ENCODE peak calls at places on chromosomes 12 and 14, in nine cellular contexts. D, K, I, Y, Q, J, F, N and H are unnamed samples.

GRCh38 chr14:65354715-65355114 is 57.8 kb upstream of the FUT8 start:
- DNase-seq in D (no peak), K (no peak), I (no peak), Y (no peak), Q (no peak), J (no peak), F (no peak), N (no peak), H (no peak)

GRCh38 chr12:119642986-119643385 is 24.9 kb upstream of the PRKAB1 start:
- DNase-seq in D (no peak), K (no peak), I (no peak), Y (no peak), Q (no peak), J (no peak), F (no peak), N (no peak), H (no peak)

GRCh38 chr12:6612247-6612646 is 5.1 kb upstream of the CHD4 start:
- DNase-seq in D (no peak), K (no peak), I (no peak), Y (no peak), Q (no peak), J (no peak), F (no peak), N (no peak), H (no peak)

GRCh38 chr12:24948816-24949722 is at the start of gene BCAT1:
- DNase-seq in D (peak), K (no peak), I (peak), Y (no peak), Q (no peak), J (peak), F (peak), N (peak), H (peak)

GRCh38 chr14:75826599-75826998 is 155.2 kb downstream of the TGFB3 start:
- DNase-seq in D (no peak), K (peak), I (no peak), Y (no peak), Q (no peak), J (no peak), F (no peak), N (no peak), H (no peak)

GRCh38 chr14:104333903-104334811 is 195.8 kb downstream of the KIF26A start:
- DNase-seq in D (no peak), K (no peak), I (no peak), Y (no peak), Q (no peak), J (no peak), F (no peak), N (no peak), H (no peak)

GRCh38 chr14:73784065-73784987 is 67.3 kb upstream of the PTGR2 start:
- DNase-seq in D (no peak), K (no peak), I (no peak), Y (no peak), Q (no peak), J (peak), F (no peak), N (no peak), H (no peak)

GRCh38 chr12:77151030-77151429 is 85.7 kb upstream of the E2F7 start:
- DNase-seq in D (no peak), K (peak), I (peak), Y (no peak), Q (no peak), J (no peak), F (no peak), N (no peak), H (no peak)

GRCh38 chr12:122523846-122524718 is 2.7 kb downstream of the RSRC2 start:
- DNase-seq in D (no peak), K (no peak), I (no peak), Y (no peak), Q (no peak), J (no peak), F (no peak), N (no peak), H (no peak)

GRCh38 chr14:63910593-63911363 is 58.0 kb downstream of the SYNE2 start:
- DNase-seq in D (no peak), K (no peak), I (no peak), Y (no peak), Q (no peak), J (no peak), F (no peak), N (no peak), H (no peak)

GRCh38 chr14:65184032-65184764 is 81.9 kb upstream of the MAX start:
- DNase-seq in D (no peak), K (no peak), I (no peak), Y (no peak), Q (no peak), J (no peak), F (no peak), N (no peak), H (no peak)

GRCh38 chr12:109738209-109738608 is 24.6 kb downstream of the FAM222A start:
- DNase-seq in D (peak), K (no peak), I (no peak), Y (no peak), Q (no peak), J (peak), F (no peak), N (peak), H (no peak)